ENCODE peak calls at places on chromosome X, in six cellular contexts. G is Peyer's patch, B is A549, U is upper lobe of left lung, W is gastrocnemius medialis, I is thyroid gland. Q is an unnamed sample.

GRCh38 chrX:56802921-56803848 is 74.1 kb downstream of the NBDY start:
- DNase-seq in G (peak; percentile 40), B (no peak), U (peak; percentile 64), W (peak; percentile 61), I (peak; percentile 61), Q (peak; percentile 91)

GRCh38 chrX:50770702-50771101 is 43.3 kb downstream of the SHROOM4 start:
- DNase-seq in G (peak; percentile 54), B (peak; percentile 2), U (peak; percentile 78), W (no peak), I (peak; percentile 83), Q (no peak)

GRCh38 chrX:47232803-47233332 is at the start of gene USP11:
- DNase-seq in G (no peak), B (peak; percentile 63), U (peak; percentile 34), W (peak; percentile 36), I (peak; percentile 43), Q (no peak)

GRCh38 chrX:109990582-109991276 is 12.2 kb upstream of the TMEM164 start:
- DNase-seq in G (no peak), B (no peak), U (no peak), W (no peak), I (no peak), Q (no peak)

GRCh38 chrX:77595848-77596247 is 148.7 kb downstream of the FGF16 start:
- DNase-seq in G (no peak), B (no peak), U (no peak), W (no peak), I (no peak), Q (no peak)

GRCh38 chrX:26778320-26778888 is 562.4 kb downstream of the MAGEB5 start:
- DNase-seq in G (no peak), B (peak; percentile 1), U (no peak), W (no peak), I (no peak), Q (no peak)

GRCh38 chrX:46913710-46914109 is 1.5 kb downstream of the JADE3 start:
- DNase-seq in G (no peak), B (peak; percentile 11), U (peak; percentile 29), W (no peak), I (peak; percentile 29), Q (no peak)

GRCh38 chrX:49186125-49187027 is at the start of gene PRICKLE3:
- DNase-seq in G (peak; percentile 86), B (peak; percentile 84), U (peak; percentile 91), W (peak; percentile 86), I (peak; percentile 87), Q (peak; percentile 96)

GRCh38 chrX:17475820-17476219 is 100.8 kb downstream of the NHS start:
- DNase-seq in G (no peak), B (no peak), U (no peak), W (no peak), I (no peak), Q (no peak)

GRCh38 chrX:24768556-24768955 is 74.8 kb downstream of the POLA1 start:
- DNase-seq in G (no peak), B (no peak), U (no peak), W (no peak), I (no peak), Q (no peak)

GRCh38 chrX:10979956-10980355 is 131.2 kb upstream of the HCCS start:
- DNase-seq in G (no peak), B (no peak), U (no peak), W (no peak), I (no peak), Q (no peak)

DNA sequence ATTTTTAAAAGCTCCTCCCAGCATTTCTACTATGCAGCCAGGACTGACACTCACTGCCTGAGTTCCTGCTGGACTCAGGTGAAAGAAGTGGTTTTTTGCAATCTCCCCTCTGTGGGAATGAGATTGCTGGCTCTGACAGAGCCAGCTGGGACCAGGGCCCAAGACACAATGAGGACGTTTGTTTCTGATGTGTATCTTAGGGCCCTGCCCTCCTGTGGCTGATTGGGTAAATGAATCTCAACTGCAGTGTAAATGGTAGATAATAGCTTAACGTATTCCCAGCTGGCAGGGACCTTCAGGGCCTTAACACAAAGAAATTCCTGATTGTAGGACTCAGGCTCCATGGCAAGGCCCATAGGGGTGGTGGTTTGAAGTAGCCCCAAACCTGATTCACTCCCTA is 85.8 kb upstream of the PRPS1 start:
- DNase-seq in G (no peak), B (peak; percentile 18), U (no peak), W (no peak), I (peak; percentile 51), Q (no peak)
- TF ChIP-seq POLR2A in G (no peak), B (no peak), U (no peak), W (no peak), I (no peak), Q (no peak)

GRCh38 chrX:85112270-85112669 is 108.6 kb downstream of the APOOL start:
- DNase-seq in G (peak; percentile 48), B (no peak), U (no peak), W (no peak), I (no peak), Q (no peak)

GRCh38 chrX:85107407-85107806 is 103.7 kb downstream of the APOOL start:
- DNase-seq in G (no peak), B (peak; percentile 14), U (no peak), W (no peak), I (no peak), Q (no peak)

GRCh38 chrX:85111347-85111746 is 107.7 kb downstream of the APOOL start:
- DNase-seq in G (no peak), B (no peak), U (no peak), W (no peak), I (no peak), Q (no peak)

GRCh38 chrX:85108165-85108564 is 104.5 kb downstream of the APOOL start:
- DNase-seq in G (no peak), B (no peak), U (no peak), W (no peak), I (no peak), Q (no peak)

DNA sequence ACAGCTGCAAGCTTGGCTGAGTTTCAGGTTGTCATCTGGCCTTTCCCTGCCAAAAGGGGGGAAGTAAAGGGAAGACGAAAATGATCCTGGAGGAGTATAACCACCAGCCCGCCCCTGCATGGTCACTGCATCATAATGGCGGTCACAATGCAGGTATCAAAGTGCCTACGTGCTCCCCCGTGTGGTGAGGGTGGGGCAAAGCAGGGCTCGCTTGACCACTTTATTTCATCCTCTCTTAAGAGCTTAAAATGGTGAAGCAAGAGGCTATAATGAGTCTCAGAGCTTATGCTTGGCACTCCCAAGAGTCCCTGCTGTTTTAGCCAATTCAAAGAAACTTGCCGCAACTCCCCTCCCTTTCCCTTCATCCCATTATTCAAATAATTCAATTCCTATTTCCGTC is 105.6 kb downstream of the APOOL start:
- DNase-seq in G (no peak), B (peak; percentile 66), U (no peak), W (no peak), I (no peak), Q (no peak)
- TF ChIP-seq CTCF in G (no peak), B (peak; percentile 27), U (no peak), W (no peak), I (no peak), Q (no peak)

GRCh38 chrX:154804957-154805695 is at the start of gene MPP1:
- DNase-seq in G (peak; percentile 87), B (peak; percentile 73), U (peak; percentile 78), W (peak; percentile 64), I (peak; percentile 68), Q (peak; percentile 93)
- TF ChIP-seq POLR2A in G (peak; percentile 46), B (no peak), U (no peak), W (no peak), I (no peak), Q (no peak)

GRCh38 chrX:42951747-42952146 is 173.8 kb upstream of the PPP1R2C start:
- DNase-seq in G (no peak), B (no peak), U (no peak), W (no peak), I (no peak), Q (no peak)

GRCh38 chrX:42952621-42953020 is 174.7 kb upstream of the PPP1R2C start:
- DNase-seq in G (no peak), B (no peak), U (no peak), W (no peak), I (no peak), Q (no peak)

GRCh38 chrX:42954880-42955279 is 176.9 kb upstream of the PPP1R2C start:
- DNase-seq in G (no peak), B (no peak), U (no peak), W (no peak), I (no peak), Q (no peak)

DNA sequence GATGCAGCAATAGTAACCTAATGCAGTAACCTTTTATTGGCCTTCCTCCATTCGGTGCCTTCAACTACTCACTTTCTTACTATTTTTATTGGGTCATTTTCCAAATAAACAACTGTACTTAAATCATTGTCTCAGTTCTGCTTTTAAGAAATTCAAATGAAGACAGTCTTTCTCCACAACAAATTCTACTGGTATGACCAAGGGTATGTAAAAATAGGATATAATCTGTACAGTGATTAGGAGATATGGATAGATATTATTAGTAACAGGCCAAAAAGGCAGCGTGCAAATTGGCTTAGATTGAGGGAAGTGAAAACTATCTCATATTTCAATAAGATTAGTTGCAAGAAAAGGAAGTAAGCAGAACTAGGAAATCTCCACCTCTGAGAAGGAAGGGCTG is 177.4 kb upstream of the PPP1R2C start:
- DNase-seq in G (no peak), B (no peak), U (no peak), W (no peak), I (no peak), Q (no peak)
- TF ChIP-seq CTCF in G (no peak), B (no peak), U (no peak), W (no peak), I (no peak), Q (no peak)

DNA sequence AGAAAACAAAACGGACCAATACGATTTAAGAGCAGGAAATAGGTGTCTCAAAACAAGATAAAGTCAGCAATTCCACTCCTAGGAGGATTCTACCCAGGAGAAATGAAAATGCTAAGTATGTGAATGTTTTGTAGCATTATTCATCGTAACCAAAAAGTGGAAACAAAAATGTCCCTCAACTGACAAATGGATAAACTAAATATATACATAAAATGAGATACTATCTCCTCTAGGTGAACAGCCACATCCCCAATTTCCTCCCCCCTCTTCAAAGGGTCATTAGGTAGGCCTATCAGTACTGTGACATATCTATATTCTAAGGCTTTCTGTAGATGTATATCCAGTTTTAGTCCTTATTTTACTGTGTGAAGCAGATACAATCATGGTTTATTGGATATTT is 18.0 kb downstream of the DDX3X start:
- DNase-seq in G (no peak), B (no peak), U (no peak), W (no peak), I (no peak), Q (no peak)
- TF ChIP-seq POLR2A in G (no peak), B (no peak), U (no peak), W (no peak), I (no peak), Q (no peak)

GRCh38 chrX:54921427-54922021 is 900 bp downstream of the TRO start:
- DNase-seq in G (no peak), B (no peak), U (no peak), W (peak; percentile 37), I (peak; percentile 67), Q (no peak)
- TF ChIP-seq CTCF in G (no peak), B (no peak), U (no peak), W (no peak), I (no peak), Q (no peak)